ENCODE peak calls at places on chromosome 3, in four cellular contexts. G is cardiac muscle cell, L is right lobe of liver, Y is tibial nerve. E is an unnamed sample. For H3K27me3 and H3K4me1, the result is how much of the 10 kb centered on the place peaks cover.

GRCh38 chr3:189301479-189301878 is 129.7 kb downstream of the TPRG1 start:
- DNase-seq in G (no peak), L (no peak), Y (no peak), E (no peak)

GRCh38 chr3:87621667-87622066 is 345.3 kb upstream of the POU1F1 start:
- DNase-seq in G (no peak), L (no peak), Y (no peak), E (no peak)

GRCh38 chr3:67804545-67804944 is 150.1 kb upstream of the SUCLG2 start:
- DNase-seq in G (no peak), L (no peak), Y (no peak), E (no peak)

GRCh38 chr3:155052470-155052869 is 27.6 kb upstream of the MME start:
- DNase-seq in G (no peak), L (no peak), Y (no peak), E (no peak)

GRCh38 chr3:99846472-99846871 is 28.8 kb downstream of the CMSS1 start:
- DNase-seq in G (peak), L (no peak), Y (no peak), E (no peak)

GRCh38 chr3:28667646-28668376 is 319.2 kb upstream of the AZI2 start:
- DNase-seq in G (peak), L (peak), Y (peak), E (no peak)

GRCh38 chr3:16357698-16358097 is 92.7 kb downstream of the OXNAD1 start:
- DNase-seq in G (peak), L (no peak), Y (no peak), E (no peak)

GRCh38 chr3:14152233-14152962 is 26.0 kb downstream of the XPC start:
- DNase-seq in G (peak), L (no peak), Y (no peak), E (no peak)

GRCh38 chr3:39011191-39011736 is 40.5 kb downstream of the SCN11A start:
- DNase-seq in G (no peak), L (no peak), Y (no peak), E (no peak)

GRCh38 chr3:15148614-15149013 is 49.7 kb upstream of the RBSN start:
- DNase-seq in G (peak), L (no peak), Y (no peak), E (no peak)

GRCh38 chr3:37763338-37763737 is 98.3 kb upstream of the CTDSPL start:
- DNase-seq in G (no peak), L (no peak), Y (no peak), E (no peak)

GRCh38 chr3:115470254-115470653 is 153.1 kb upstream of the GAP43 start:
- DNase-seq in G (no peak), L (no peak), Y (no peak), E (peak)

GRCh38 chr3:11696054-11696453 is 52.3 kb upstream of the VGLL4 start:
- DNase-seq in G (no peak), L (no peak), Y (no peak), E (no peak)

GRCh38 chr3:4306860-4307259 is 3.7 kb downstream of the SETMAR start:
- DNase-seq in G (peak), L (no peak), Y (no peak), E (no peak)

GRCh38 chr3:142958707-142959106 is 4.8 kb downstream of the PAQR9 start:
- DNase-seq in G (no peak), L (no peak), Y (no peak), E (no peak)

GRCh38 chr3:170128977-170129431 is 52.5 kb downstream of the PHC3 start:
- DNase-seq in G (peak), L (no peak), Y (no peak), E (no peak)

GRCh38 chr3:47705391-47705790 is 76.3 kb downstream of the SMARCC1 start:
- DNase-seq in G (no peak), L (no peak), Y (no peak), E (no peak)

DNA sequence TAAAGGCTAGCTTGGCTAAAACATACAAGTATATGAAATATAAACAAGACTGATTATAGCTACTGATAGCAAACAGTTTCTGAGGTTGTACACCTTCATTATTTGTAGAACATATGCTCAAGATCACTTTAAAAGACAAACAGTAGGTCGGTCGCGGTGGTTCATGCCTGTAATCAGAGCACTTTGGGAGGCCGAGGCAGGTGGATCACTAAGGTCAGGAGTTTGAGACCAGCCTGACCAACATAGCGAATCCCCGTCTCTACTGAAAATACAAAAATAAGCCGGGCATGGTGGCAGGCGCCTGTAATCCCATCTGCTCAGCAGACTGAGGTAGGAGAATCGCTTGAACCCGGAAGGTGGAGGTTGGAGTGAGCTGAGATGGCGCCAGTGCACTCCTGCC is 80.3 kb downstream of the SMARCC1 start:
- DNase-seq in G (no peak), L (no peak), Y (no peak), E (no peak)
- H3K27me3 ChIP-seq in G (under half), L (under half), Y (under half), E (under half)

GRCh38 chr3:159859836-159860235 is 128.8 kb upstream of the IL12A start:
- DNase-seq in G (no peak), L (no peak), Y (no peak), E (no peak)

GRCh38 chr3:159860727-159861126 is 127.9 kb upstream of the IL12A start:
- DNase-seq in G (peak), L (no peak), Y (no peak), E (no peak)

GRCh38 chr3:159860269-159860668 is 128.4 kb upstream of the IL12A start:
- DNase-seq in G (no peak), L (no peak), Y (no peak), E (no peak)

GRCh38 chr3:159859424-159859823 is 129.2 kb upstream of the IL12A start:
- DNase-seq in G (no peak), L (no peak), Y (no peak), E (no peak)

DNA sequence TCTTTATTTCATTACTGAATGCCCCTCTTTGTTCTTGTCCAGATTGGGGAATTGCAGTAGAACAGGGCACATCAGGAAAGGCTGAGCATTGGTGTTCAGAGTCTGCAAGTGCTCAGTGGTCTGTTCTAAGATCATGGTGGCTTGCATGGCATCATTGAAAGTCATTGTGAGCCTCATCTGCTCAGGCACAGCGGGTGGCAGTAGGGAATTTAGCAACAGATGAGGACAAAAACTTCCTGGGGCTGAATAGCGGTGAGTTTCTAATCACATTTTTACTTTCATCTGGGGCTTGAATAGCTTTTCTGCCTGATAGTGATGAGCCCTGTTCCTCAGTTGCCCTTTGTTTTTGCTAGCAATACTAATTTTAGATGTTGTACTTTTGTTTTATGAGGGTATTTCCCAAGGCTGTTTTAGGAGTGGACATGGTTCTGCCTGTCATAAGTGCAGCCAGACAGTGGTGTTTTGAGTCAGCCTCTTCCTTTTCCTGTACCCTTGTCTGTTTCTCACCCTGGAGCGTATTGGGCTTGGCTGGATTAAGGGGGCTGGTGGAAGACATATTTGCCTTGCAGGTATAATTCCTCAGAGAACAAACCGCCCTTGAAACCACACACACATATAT is 127.2 kb upstream of the IL12A start:
- DNase-seq in G (no peak), L (no peak), Y (no peak), E (no peak)
- H3K4me1 ChIP-seq in G (under half), L (under half), Y (under half), E (under half)

GRCh38 chr3:186828340-186828739 is 14.2 kb upstream of the ADIPOQ start:
- DNase-seq in G (no peak), L (no peak), Y (no peak), E (no peak)

GRCh38 chr3:186826978-186827857 is 15.3 kb upstream of the ADIPOQ start:
- DNase-seq in G (peak), L (peak), Y (peak), E (peak)

GRCh38 chr3:186826316-186826977 is 16.1 kb upstream of the ADIPOQ start:
- DNase-seq in G (no peak), L (peak), Y (no peak), E (no peak)

GRCh38 chr3:186831795-186832194 is 10.7 kb upstream of the ADIPOQ start:
- DNase-seq in G (no peak), L (no peak), Y (no peak), E (no peak)
- H3K27me3 ChIP-seq in G (half or more), L (under half), Y (under half), E (under half)

DNA sequence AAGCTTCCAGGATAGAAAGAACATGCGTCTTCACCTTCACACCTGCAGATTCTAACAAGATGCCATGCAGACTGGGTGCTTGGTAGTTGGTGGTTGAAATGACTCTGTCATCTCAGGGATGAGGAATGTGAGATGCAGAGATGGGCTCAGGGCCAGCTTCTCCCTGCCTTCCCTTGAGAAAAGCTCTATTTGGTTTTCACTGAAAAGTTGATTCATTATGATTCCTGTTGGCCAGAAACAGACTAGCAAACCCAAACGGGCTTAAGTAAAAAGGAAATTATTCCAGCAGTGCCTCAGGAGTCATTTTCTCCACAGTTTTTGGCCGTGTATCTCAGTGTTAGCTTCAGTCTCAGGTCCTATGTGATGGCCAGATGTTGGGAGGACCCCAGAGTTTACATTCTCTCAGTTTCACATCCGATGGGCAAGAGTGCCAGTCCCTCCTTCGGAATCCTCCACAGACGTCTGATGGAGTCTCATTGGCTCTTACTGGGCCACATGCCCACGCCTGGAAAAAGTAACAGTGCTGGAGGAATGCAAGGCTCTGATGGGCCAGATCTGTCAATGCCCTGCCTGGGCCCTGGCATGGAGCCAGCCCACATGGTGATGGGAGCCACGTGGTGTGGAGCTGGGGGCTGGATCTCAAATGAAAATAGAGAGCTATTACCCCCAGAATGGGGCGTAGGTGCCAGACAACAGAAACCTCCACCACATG is 22.3 kb upstream of the SACM1L start:
- DNase-seq in G (peak), L (no peak), Y (no peak), E (no peak)
- H3K4me1 ChIP-seq in G (under half), L (under half), Y (under half), E (half or more)

GRCh38 chr3:47961036-47961435 is 55.2 kb downstream of the MAP4 start:
- DNase-seq in G (no peak), L (no peak), Y (no peak), E (no peak)
- H3K27me3 ChIP-seq in G (under half), L (under half), Y (under half), E (under half)